ENCODE peak calls at places on chromosomes 1 and 21, in seven cellular contexts. K is H7, B is mucosa of gallbladder, O is NCI-H2171, Q is progenitor cell of endocrine pancreas, V is heart right ventricle, E is hypothalamus. N is an unnamed sample.

GRCh38 chr1:21176589-21177555 is at the start of gene EIF4G3:
- DNase-seq in V (peak; percentile 100), E (peak; percentile 98), K (peak; percentile 94), Q (peak; percentile 100), B (peak; percentile 99), O (peak; percentile 98), N (peak; percentile 91)

GRCh38 chr1:8169364-8170058 is 143.4 kb upstream of the ERRFI1 start:
- DNase-seq in Q (no peak), O (peak; percentile 92), E (peak; percentile 1), K (no peak), B (peak; percentile 90), V (peak; percentile 65), N (peak; percentile 71)

GRCh38 chr1:228034954-228035837 is 28.4 kb downstream of the WNT3A start:
- DNase-seq in O (no peak), E (no peak), B (no peak), V (no peak), K (peak; percentile 63), Q (no peak), N (no peak)

GRCh38 chr1:105017587-105017986 is 1267.9 kb downstream of the AMY1C start:
- DNase-seq in O (no peak), V (no peak), E (no peak), B (no peak), Q (no peak), K (no peak), N (no peak)

GRCh38 chr1:246092136-246092535 is 414.9 kb downstream of the SMYD3 start:
- DNase-seq in B (no peak), V (no peak), K (no peak), O (no peak), Q (no peak), E (no peak), N (no peak)

GRCh38 chr1:217721692-217722091 is 90.5 kb downstream of the SPATA17 start:
- DNase-seq in Q (no peak), O (no peak), B (no peak), V (no peak), K (no peak), E (no peak), N (no peak)

GRCh38 chr1:164759945-164760584 is 201.1 kb downstream of the PBX1 start:
- DNase-seq in O (no peak), E (no peak), K (no peak), Q (no peak), B (no peak), V (no peak), N (peak; percentile 46)

GRCh38 chr1:29424266-29424665 is 187.9 kb downstream of the PTPRU start:
- DNase-seq in O (no peak), E (no peak), B (no peak), V (no peak), K (no peak), Q (no peak), N (no peak)

GRCh38 chr1:224267922-224268321 is 62.0 kb downstream of the NVL start:
- DNase-seq in K (no peak), Q (no peak), V (no peak), O (no peak), B (no peak), E (no peak), N (no peak)

GRCh38 chr1:177571485-177572076 is 398.3 kb downstream of the SEC16B start:
- DNase-seq in B (no peak), K (no peak), V (no peak), Q (no peak), E (no peak), O (no peak), N (no peak)

GRCh38 chr21:35603471-35603870 is 456.9 kb downstream of the SETD4 start:
- DNase-seq in O (no peak), E (no peak), Q (no peak), B (no peak), V (no peak), K (peak; percentile 34), N (no peak)

GRCh38 chr1:38690790-38691189 is 168.8 kb downstream of the RRAGC start:
- DNase-seq in K (no peak), Q (no peak), V (no peak), O (no peak), B (no peak), E (no peak), N (no peak)

GRCh38 chr1:96865731-96866684 is 144.4 kb downstream of the PTBP2 start:
- DNase-seq in K (no peak), O (no peak), E (no peak), B (no peak), V (peak; percentile 5), Q (no peak), N (no peak)

GRCh38 chr1:43008425-43009108 is 49.9 kb upstream of the SLC2A1 start:
- DNase-seq in V (no peak), Q (no peak), B (no peak), K (peak; percentile 90), O (no peak), E (no peak), N (no peak)

GRCh38 chr1:48743480-48743879 is 33.2 kb downstream of the BEND5 start:
- DNase-seq in K (no peak), Q (no peak), B (no peak), E (no peak), V (no peak), O (no peak), N (no peak)

GRCh38 chr1:5954964-5955363 is 37.3 kb downstream of the NPHP4 start:
- DNase-seq in Q (no peak), B (no peak), O (no peak), V (no peak), E (no peak), K (no peak), N (no peak)

GRCh38 chr1:147504801-147505303 is 36.4 kb upstream of the BCL9 start:
- DNase-seq in K (peak; percentile 80), V (peak; percentile 29), Q (peak; percentile 16), E (no peak), O (no peak), B (no peak), N (peak; percentile 4)

GRCh38 chr21:45541221-45542039 is 810 bp downstream of the SLC19A1 start:
- DNase-seq in V (peak; percentile 77), K (peak; percentile 93), E (peak; percentile 53), B (peak; percentile 77), O (peak; percentile 65), Q (peak; percentile 9), N (peak; percentile 48)

GRCh38 chr21:25461730-25462129 is 145.6 kb downstream of the MRPL39 start:
- DNase-seq in Q (no peak), B (no peak), V (no peak), K (no peak), O (no peak), E (no peak), N (no peak)

GRCh38 chr1:160193091-160193819 is 2.9 kb downstream of the CASQ1 start:
- DNase-seq in E (peak; percentile 75), B (peak; percentile 86), O (peak; percentile 44), Q (peak; percentile 91), K (peak; percentile 91), V (peak; percentile 92), N (peak; percentile 70)

GRCh38 chr21:32189688-32190483 is 89.0 kb downstream of the MIS18A start:
- DNase-seq in K (no peak), Q (no peak), O (no peak), E (no peak), B (no peak), V (no peak), N (no peak)

N was measured in DMS 273 treated with DMSO at 0.1 percent for 48 hours.